ENCODE peak calls at places on chromosomes 11 and 22, in ten cellular contexts. I, G, H, J, B, Z, P, D, U and W are unnamed samples.

GRCh38 chr11:108617055-108617454 is 23.5 kb upstream of the EXPH5 start:
- DNase-seq in I (no peak), G (no peak), H (no peak), J (no peak), B (no peak), Z (no peak), P (no peak), D (no peak), U (no peak), W (no peak)

GRCh38 chr11:129785383-129786111 is 30.1 kb upstream of the TMEM45B start:
- DNase-seq in I (no peak), G (peak), H (no peak), J (no peak), B (no peak), Z (no peak), P (no peak), D (no peak), U (no peak), W (no peak)

GRCh38 chr11:12245091-12245490 is 132.3 kb upstream of the PARVA start:
- DNase-seq in I (no peak), G (no peak), H (no peak), J (no peak), B (no peak), Z (no peak), P (no peak), D (no peak), U (peak), W (no peak)

GRCh38 chr22:24564376-24565058 is 8.7 kb downstream of the SNRPD3 start:
- DNase-seq in I (no peak), G (no peak), H (no peak), J (no peak), B (no peak), Z (no peak), P (no peak), D (no peak), U (no peak), W (no peak)

GRCh38 chr11:69429716-69430491 is 51.6 kb upstream of the LINC01488 start:
- DNase-seq in I (no peak), G (no peak), H (no peak), J (peak), B (no peak), Z (no peak), P (no peak), D (no peak), U (peak), W (no peak)

GRCh38 chr22:48872271-48873260 is 955.1 kb downstream of the BRD1 start:
- DNase-seq in I (no peak), G (no peak), H (no peak), J (no peak), B (no peak), Z (no peak), P (no peak), D (no peak), U (peak), W (no peak)

GRCh38 chr11:83051760-83052671 is 19.7 kb downstream of the RAB30 start:
- DNase-seq in I (no peak), G (no peak), H (no peak), J (peak), B (no peak), Z (peak), P (no peak), D (peak), U (peak), W (peak)

GRCh38 chr11:102599642-102600261 is 25.4 kb downstream of the MMP20 start:
- DNase-seq in I (peak), G (peak), H (no peak), J (no peak), B (no peak), Z (peak), P (no peak), D (peak), U (no peak), W (peak)

GRCh38 chr11:76329084-76329648 is 51.8 kb downstream of the THAP12 start:
- DNase-seq in I (peak), G (no peak), H (no peak), J (no peak), B (no peak), Z (peak), P (no peak), D (no peak), U (no peak), W (no peak)

GRCh38 chr11:108818971-108819370 is 154.1 kb downstream of the DDX10 start:
- DNase-seq in I (no peak), G (peak), H (no peak), J (no peak), B (no peak), Z (no peak), P (no peak), D (peak), U (no peak), W (no peak)

GRCh38 chr11:13931356-13931755 is 31.2 kb upstream of the SPON1 start:
- DNase-seq in I (no peak), G (no peak), H (no peak), J (no peak), B (no peak), Z (no peak), P (no peak), D (no peak), U (no peak), W (no peak)

GRCh38 chr11:101759771-101760450 is 154.9 kb upstream of the CEP126 start:
- DNase-seq in I (peak), G (no peak), H (no peak), J (no peak), B (no peak), Z (no peak), P (no peak), D (peak), U (no peak), W (no peak)

GRCh38 chr11:10780040-10780439 is 28.7 kb downstream of the EIF4G2 start:
- DNase-seq in I (no peak), G (no peak), H (no peak), J (no peak), B (no peak), Z (no peak), P (no peak), D (no peak), U (no peak), W (no peak)

DNA sequence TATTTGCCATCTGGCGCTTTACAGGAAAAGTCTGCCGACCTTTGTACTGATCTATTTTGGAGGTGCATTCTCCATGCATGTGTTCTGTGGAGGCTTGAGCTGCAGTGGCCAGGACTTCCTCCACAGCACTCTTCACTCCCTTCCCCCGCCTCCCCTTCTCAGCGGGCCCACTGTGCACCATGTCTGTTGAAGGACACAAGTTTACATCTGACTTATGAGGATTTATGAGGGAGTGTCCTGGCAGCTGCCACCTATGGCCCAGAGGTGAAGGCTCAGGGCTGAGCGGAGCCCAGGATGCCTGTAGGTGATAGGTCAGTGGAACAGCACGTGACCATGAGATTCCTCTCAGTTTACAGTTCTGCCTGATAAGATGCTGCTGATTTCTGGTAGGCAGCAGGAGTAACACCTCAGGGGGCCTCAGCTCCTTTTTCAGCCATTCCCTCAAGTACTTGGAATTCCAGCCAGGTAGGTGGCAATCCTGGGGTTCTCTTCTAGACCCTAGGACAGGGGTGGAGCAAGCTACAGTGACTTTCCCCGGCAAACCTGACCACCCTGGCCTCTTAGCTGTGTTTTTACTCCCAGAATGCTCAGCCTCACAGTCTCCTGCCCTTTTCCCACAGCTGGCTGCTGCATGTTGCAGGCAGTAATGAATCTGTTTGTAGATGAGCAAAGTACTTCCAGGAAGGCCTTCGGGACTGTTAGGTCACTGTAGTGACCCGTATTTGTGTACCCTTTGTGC is 59.9 kb downstream of the PPFIBP2 start:
- DNase-seq in I (no peak), G (no peak), H (no peak), J (peak), B (no peak), Z (no peak), P (peak), D (no peak), U (no peak), W (no peak)
- TF ChIP-seq POLR2A in I (no peak), G (no peak), H (no peak), J (no peak), B (no peak), Z (no peak), P (no peak), D (no peak), U (no peak), W (no peak)

DNA sequence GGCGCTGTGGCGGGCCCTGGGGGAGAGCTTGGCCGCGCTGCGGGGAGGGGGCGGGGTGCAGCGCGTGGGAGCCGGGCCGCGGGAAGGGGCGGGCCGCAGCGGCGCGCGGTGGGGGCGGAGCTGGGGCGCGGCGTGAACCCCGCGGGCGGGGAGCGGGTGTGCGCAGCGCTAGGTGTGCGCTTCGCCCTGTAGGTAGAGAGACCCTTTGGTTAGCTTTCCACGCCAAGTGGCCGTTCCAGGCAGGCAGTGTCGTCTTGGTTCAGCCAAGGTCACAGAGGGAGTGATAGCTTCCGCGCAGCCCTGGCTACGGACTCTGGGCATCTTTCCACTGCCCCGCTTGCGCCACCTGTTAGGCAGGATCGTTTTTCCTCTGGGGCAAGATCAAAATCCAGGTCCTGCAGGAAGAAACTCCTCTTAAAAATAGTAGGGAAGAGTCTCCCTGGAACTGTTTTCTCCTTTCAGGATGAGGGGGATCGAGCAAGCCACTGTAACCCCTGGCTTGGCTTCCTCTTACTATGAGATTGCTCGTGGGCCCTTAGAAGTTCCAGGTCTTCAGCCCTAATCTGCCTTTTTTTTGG is 434 bp downstream of the BANF1 start:
- DNase-seq in I (no peak), G (no peak), H (no peak), J (peak), B (no peak), Z (peak), P (peak), D (no peak), U (peak), W (no peak)
- TF ChIP-seq POLR2A in I (no peak), G (no peak), H (no peak), J (no peak), B (no peak), Z (no peak), P (no peak), D (peak), U (no peak), W (peak)

GRCh38 chr11:35145249-35145648 is 6.3 kb downstream of the CD44 start:
- DNase-seq in I (no peak), G (peak), H (no peak), J (no peak), B (no peak), Z (peak), P (peak), D (no peak), U (no peak), W (no peak)
- TF ChIP-seq POLR2A in I (no peak), G (no peak), H (no peak), J (no peak), B (no peak), Z (peak), P (no peak), D (no peak), U (no peak), W (no peak)

DNA sequence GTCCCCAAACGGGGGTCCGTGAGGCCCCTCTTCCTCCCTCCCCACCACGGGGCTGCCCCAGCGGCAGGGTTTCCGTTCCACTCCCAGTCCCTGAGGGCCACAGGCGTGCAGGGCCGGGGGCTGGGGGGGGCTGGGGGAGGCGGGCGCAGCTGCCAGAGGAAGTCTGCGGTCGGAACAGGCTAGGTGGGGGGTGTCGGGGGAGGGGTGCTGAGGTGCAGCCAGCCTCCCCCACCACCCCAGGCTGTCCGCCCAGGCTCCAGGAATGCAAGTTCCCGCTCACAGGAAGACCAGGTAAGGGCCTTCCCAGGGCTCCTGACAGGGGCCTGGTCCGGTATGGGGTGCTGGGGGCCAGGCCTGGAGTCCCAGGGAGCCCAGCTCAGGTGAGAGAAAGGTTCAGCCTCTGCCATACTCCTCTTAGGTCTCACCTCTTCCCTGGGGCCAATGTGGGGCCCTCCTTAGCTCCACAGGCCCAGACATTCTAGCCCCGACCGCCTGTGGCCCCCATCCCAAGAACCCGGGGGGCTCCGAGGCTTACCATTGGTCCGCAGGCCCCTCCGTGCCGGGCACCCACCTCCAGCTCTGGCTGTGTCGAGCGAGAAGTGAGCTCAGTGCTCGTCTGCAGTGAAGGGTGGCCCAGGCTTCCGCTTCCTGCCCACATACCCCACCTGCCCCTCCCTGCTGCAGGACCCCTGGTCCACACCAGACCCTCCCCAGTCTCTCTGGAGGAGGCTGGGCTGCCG is at the start of gene PTPRCAP:
- DNase-seq in I (no peak), G (peak), H (no peak), J (peak), B (no peak), Z (no peak), P (peak), D (no peak), U (no peak), W (no peak)
- TF ChIP-seq POLR2A in I (no peak), G (peak), H (no peak), J (no peak), B (peak), Z (no peak), P (no peak), D (no peak), U (no peak), W (no peak)

GRCh38 chr22:28054622-28054871 is 135.5 kb upstream of the PITPNB start:
- DNase-seq in I (no peak), G (no peak), H (no peak), J (no peak), B (no peak), Z (no peak), P (no peak), D (no peak), U (no peak), W (no peak)

GRCh38 chr22:28052818-28053217 is 133.8 kb upstream of the PITPNB start:
- DNase-seq in I (no peak), G (no peak), H (no peak), J (no peak), B (no peak), Z (no peak), P (no peak), D (no peak), U (no peak), W (no peak)

GRCh38 chr22:28051091-28051786 is 132.2 kb upstream of the PITPNB start:
- DNase-seq in I (no peak), G (no peak), H (no peak), J (no peak), B (no peak), Z (no peak), P (no peak), D (peak), U (no peak), W (no peak)

GRCh38 chr22:28053871-28054621 is 135.0 kb upstream of the PITPNB start:
- DNase-seq in I (no peak), G (no peak), H (no peak), J (no peak), B (no peak), Z (no peak), P (no peak), D (peak), U (no peak), W (no peak)

DNA sequence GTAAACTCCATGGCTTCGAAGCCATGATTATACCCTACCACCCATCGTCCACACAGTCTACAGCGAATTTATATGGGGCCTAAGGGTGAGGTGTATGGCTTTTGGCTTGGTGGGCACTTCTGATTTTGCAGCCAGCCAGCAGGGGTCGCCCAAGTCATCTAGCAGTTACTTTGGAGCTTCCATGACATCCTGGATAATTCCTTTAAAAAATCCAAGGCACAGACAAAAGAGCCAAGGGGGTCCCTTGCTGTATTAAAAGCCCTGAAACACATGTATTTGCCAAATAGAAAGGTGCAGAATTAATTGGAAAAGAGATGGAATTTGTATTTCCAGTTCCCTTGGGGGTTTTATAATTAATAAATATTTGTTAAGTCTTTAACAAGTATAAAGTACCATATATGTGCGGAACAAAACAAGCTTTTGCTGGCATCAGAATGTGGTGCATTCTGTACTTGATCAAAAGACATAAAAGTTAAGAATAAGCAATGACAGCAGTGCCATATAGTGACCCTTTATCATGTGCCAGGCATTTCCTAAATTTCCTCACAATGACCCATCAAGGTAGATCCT is 132.8 kb upstream of the PITPNB start:
- DNase-seq in I (peak), G (peak), H (peak), J (peak), B (no peak), Z (peak), P (peak), D (peak), U (peak), W (no peak)
- TF ChIP-seq POLR2A in I (no peak), G (no peak), H (no peak), J (no peak), B (no peak), Z (no peak), P (no peak), D (no peak), U (no peak), W (no peak)

GRCh38 chr22:38202437-38203089 is 769 bp downstream of the MAFF start:
- DNase-seq in I (no peak), G (peak), H (peak), J (peak), B (peak), Z (peak), P (no peak), D (peak), U (peak), W (no peak)

GRCh38 chr22:38204784-38205183 is 3.0 kb downstream of the MAFF start:
- DNase-seq in I (no peak), G (peak), H (no peak), J (no peak), B (no peak), Z (no peak), P (no peak), D (no peak), U (no peak), W (no peak)

GRCh38 chr22:38203090-38203810 is 1.5 kb downstream of the MAFF start:
- DNase-seq in I (no peak), G (no peak), H (no peak), J (peak), B (no peak), Z (peak), P (peak), D (peak), U (peak), W (no peak)

GRCh38 chr22:38205261-38206128 is 3.7 kb downstream of the MAFF start:
- DNase-seq in I (no peak), G (no peak), H (peak), J (no peak), B (no peak), Z (peak), P (no peak), D (peak), U (peak), W (no peak)

DNA sequence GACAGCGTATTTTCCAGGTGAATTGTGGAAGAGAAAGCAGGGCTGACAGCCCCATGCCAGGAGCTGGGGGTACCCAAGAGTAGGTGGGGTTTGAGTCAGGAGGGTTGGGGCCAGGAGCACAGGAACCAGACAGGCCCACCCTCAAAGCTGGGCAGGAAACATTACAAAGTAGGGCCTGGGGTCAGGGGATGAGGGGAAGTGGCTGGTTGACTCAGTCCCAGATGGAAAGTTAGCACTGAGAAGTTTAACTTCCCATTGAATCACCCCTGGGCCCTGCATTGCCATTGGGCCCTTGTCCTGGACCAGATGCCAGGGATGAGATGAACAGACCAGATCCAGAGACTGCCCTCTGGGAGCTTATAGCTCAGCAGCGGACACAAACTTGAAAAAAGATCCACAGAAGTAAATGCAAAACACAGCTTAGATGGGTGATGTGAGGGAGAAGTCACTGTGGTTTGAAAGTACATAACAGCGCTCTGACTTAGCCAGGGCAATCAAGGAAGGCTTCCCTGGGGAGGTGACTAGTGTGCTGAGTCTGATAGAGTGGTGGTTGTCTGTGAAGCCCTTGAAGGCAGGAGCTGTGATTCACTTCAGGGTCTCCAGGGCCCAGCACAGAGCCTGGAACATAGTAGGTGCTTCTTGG is 2.2 kb downstream of the MAFF start:
- DNase-seq in I (no peak), G (peak), H (no peak), J (no peak), B (no peak), Z (no peak), P (no peak), D (peak), U (peak), W (no peak)
- TF ChIP-seq POLR2A in I (no peak), G (no peak), H (no peak), J (no peak), B (no peak), Z (no peak), P (no peak), D (peak), U (no peak), W (no peak)

GRCh38 chr11:122705396-122705795 is 49.9 kb downstream of the UBASH3B start:
- DNase-seq in I (no peak), G (no peak), H (no peak), J (no peak), B (no peak), Z (no peak), P (no peak), D (no peak), U (no peak), W (no peak)
- TF ChIP-seq POLR2A in I (no peak), G (no peak), H (no peak), J (no peak), B (no peak), Z (no peak), P (no peak), D (no peak), U (no peak), W (no peak)